ENCODE peak calls at places on chromosomes 2 and 18, in five cellular contexts. One of them, this sample, is unnamed.

GRCh38 chr2:27566628-27567027 is 16.2 kb upstream of the ZNF512 start:
- DNase-seq in A549: no peak
- DNase-seq in nephron progenitor cell: no peak
- DNase-seq in stimulated activated CD4-positive, alpha-beta T cell treated with anti-CD3 and anti-CD28 coated beads, Interleukin-12 subunit alpha, Interleukin-12 subunit beta, amount 100 ng/mL, for 24 hours: no peak
- DNase-seq in NCI-H1048: no peak
- DNase-seq in this sample: no peak

GRCh38 chr2:80490964-80491363 is 186.4 kb upstream of the LRRTM1 start:
- DNase-seq in stimulated activated CD4-positive, alpha-beta T cell treated with anti-CD3 and anti-CD28 coated beads, Interleukin-12 subunit alpha, Interleukin-12 subunit beta, amount 100 ng/mL, for 24 hours: no peak
- DNase-seq in NCI-H1048: no peak
- DNase-seq in A549: no peak
- DNase-seq in nephron progenitor cell: no peak
- DNase-seq in this sample: no peak

GRCh38 chr2:101743288-101743687 is 45.8 kb downstream of the MAP4K4 start:
- DNase-seq in NCI-H1048: no peak
- DNase-seq in A549: no peak
- DNase-seq in stimulated activated CD4-positive, alpha-beta T cell treated with anti-CD3 and anti-CD28 coated beads, Interleukin-12 subunit alpha, Interleukin-12 subunit beta, amount 100 ng/mL, for 24 hours: no peak
- DNase-seq in nephron progenitor cell: no peak
- DNase-seq in this sample: no peak

GRCh38 chr2:10535703-10536102 is 87.6 kb upstream of the ODC1 start:
- DNase-seq in A549: peak
- DNase-seq in NCI-H1048: no peak
- DNase-seq in stimulated activated CD4-positive, alpha-beta T cell treated with anti-CD3 and anti-CD28 coated beads, Interleukin-12 subunit alpha, Interleukin-12 subunit beta, amount 100 ng/mL, for 24 hours: no peak
- DNase-seq in nephron progenitor cell: no peak
- DNase-seq in this sample: no peak

GRCh38 chr2:263774-264492 is at the start of gene SH3YL1:
- DNase-seq in stimulated activated CD4-positive, alpha-beta T cell treated with anti-CD3 and anti-CD28 coated beads, Interleukin-12 subunit alpha, Interleukin-12 subunit beta, amount 100 ng/mL, for 24 hours: no peak
- DNase-seq in A549: peak
- DNase-seq in nephron progenitor cell: no peak
- DNase-seq in NCI-H1048: peak
- DNase-seq in this sample: no peak

GRCh38 chr2:72276356-72276755 is 128.7 kb upstream of the CYP26B1 start:
- DNase-seq in NCI-H1048: no peak
- DNase-seq in stimulated activated CD4-positive, alpha-beta T cell treated with anti-CD3 and anti-CD28 coated beads, Interleukin-12 subunit alpha, Interleukin-12 subunit beta, amount 100 ng/mL, for 24 hours: no peak
- DNase-seq in A549: no peak
- DNase-seq in nephron progenitor cell: no peak
- DNase-seq in this sample: no peak

GRCh38 chr2:160075171-160075570 is 12.8 kb upstream of the PLA2R1 start:
- DNase-seq in NCI-H1048: no peak
- DNase-seq in A549: peak
- DNase-seq in nephron progenitor cell: no peak
- DNase-seq in stimulated activated CD4-positive, alpha-beta T cell treated with anti-CD3 and anti-CD28 coated beads, Interleukin-12 subunit alpha, Interleukin-12 subunit beta, amount 100 ng/mL, for 24 hours: no peak
- DNase-seq in this sample: no peak

GRCh38 chr18:51195602-51196115 is 1.8 kb downstream of the MEX3C start:
- DNase-seq in nephron progenitor cell: peak
- DNase-seq in A549: peak
- DNase-seq in NCI-H1048: peak
- DNase-seq in stimulated activated CD4-positive, alpha-beta T cell treated with anti-CD3 and anti-CD28 coated beads, Interleukin-12 subunit alpha, Interleukin-12 subunit beta, amount 100 ng/mL, for 24 hours: no peak
- DNase-seq in this sample: peak

GRCh38 chr2:230330206-230330605 is 3.2 kb downstream of the SP140L start:
- DNase-seq in NCI-H1048: no peak
- DNase-seq in stimulated activated CD4-positive, alpha-beta T cell treated with anti-CD3 and anti-CD28 coated beads, Interleukin-12 subunit alpha, Interleukin-12 subunit beta, amount 100 ng/mL, for 24 hours: no peak
- DNase-seq in nephron progenitor cell: no peak
- DNase-seq in A549: no peak
- DNase-seq in this sample: no peak

GRCh38 chr2:13884271-13884976 is 748.1 kb upstream of the LRATD1 start:
- DNase-seq in stimulated activated CD4-positive, alpha-beta T cell treated with anti-CD3 and anti-CD28 coated beads, Interleukin-12 subunit alpha, Interleukin-12 subunit beta, amount 100 ng/mL, for 24 hours: no peak
- DNase-seq in A549: no peak
- DNase-seq in NCI-H1048: no peak
- DNase-seq in nephron progenitor cell: no peak
- DNase-seq in this sample: no peak

GRCh38 chr18:11860594-11861450 is 9.6 kb downstream of the CHMP1B start:
- DNase-seq in NCI-H1048: no peak
- DNase-seq in nephron progenitor cell: no peak
- DNase-seq in A549: no peak
- DNase-seq in stimulated activated CD4-positive, alpha-beta T cell treated with anti-CD3 and anti-CD28 coated beads, Interleukin-12 subunit alpha, Interleukin-12 subunit beta, amount 100 ng/mL, for 24 hours: no peak
- DNase-seq in this sample: no peak

GRCh38 chr2:178806543-178806942 is 680 bp downstream of the TTN start:
- DNase-seq in stimulated activated CD4-positive, alpha-beta T cell treated with anti-CD3 and anti-CD28 coated beads, Interleukin-12 subunit alpha, Interleukin-12 subunit beta, amount 100 ng/mL, for 24 hours: no peak
- DNase-seq in A549: no peak
- DNase-seq in nephron progenitor cell: no peak
- DNase-seq in NCI-H1048: no peak
- DNase-seq in this sample: no peak

This sample was measured in iPS DF 19.7.